ENCODE peak calls at places on chromosomes 16 and 17, in four cellular contexts. E is fibroblast of pulmonary artery, T is C1 segment of cervical spinal cord, I is mucosa of gallbladder. X is an unnamed sample.

GRCh38 chr17:79983456-79983855 is 52.2 kb downstream of the TBC1D16 start:
- DNase-seq in I (no peak), T (no peak), E (no peak), X (no peak)

GRCh38 chr17:72702136-72702735 is 390.3 kb downstream of the SLC39A11 start:
- DNase-seq in E (peak), I (no peak), T (no peak), X (peak)

GRCh38 chr16:52099382-52099781 is 447.6 kb downstream of the TOX3 start:
- DNase-seq in E (no peak), T (no peak), I (no peak), X (no peak)

GRCh38 chr17:31560836-31561235 is 169.4 kb downstream of the RAB11FIP4 start:
- DNase-seq in I (no peak), E (no peak), T (no peak), X (no peak)

GRCh38 chr17:2841606-2842005 is 45.4 kb downstream of the RAP1GAP2 start:
- DNase-seq in I (no peak), E (peak), T (no peak), X (peak)

GRCh38 chr17:55540414-55541091 is 29.3 kb upstream of the SMIM36 start:
- DNase-seq in T (no peak), E (peak), I (no peak), X (peak)

GRCh38 chr16:12903325-12904040 is 2.1 kb downstream of the SHISA9 start:
- DNase-seq in E (no peak), T (no peak), I (no peak), X (no peak)

GRCh38 chr16:13143551-13143950 is 242.2 kb downstream of the SHISA9 start:
- DNase-seq in I (no peak), T (no peak), E (no peak), X (no peak)

GRCh38 chr17:79745641-79746105 is 14.9 kb downstream of the ENPP7 start:
- DNase-seq in I (no peak), T (no peak), E (no peak), X (no peak)

GRCh38 chr17:13099079-13099478 is 81.3 kb upstream of the ELAC2 start:
- DNase-seq in E (no peak), T (no peak), I (no peak), X (no peak)

GRCh38 chr17:694239-694638 is 20.4 kb downstream of the VPS53 start:
- DNase-seq in I (no peak), E (peak), T (no peak), X (peak)

X was measured in fibroblast of lung.